ENCODE peak calls at places on chromosomes 4 and X, in ten cellular contexts. V is cardiac muscle cell, P is RPMI8226, G is NCI-H2029 treated with DMSO at 0.1 percent for 48 hours, F is glomerular endothelial cell, Y is endothelial cell, A is body of pancreas, L is NCI-H1694 treated with DMSO at 0.1 percent for 48 hours, H is psoas muscle, I is kidney glomerular epithelial cell. J is an unnamed sample.

GRCh38 chr4:150149381-150149780 is 71.1 kb downstream of the DCLK2 start:
- DNase-seq in V (peak), P (no peak), G (no peak), F (no peak), Y (no peak), A (no peak), L (no peak), H (no peak), I (no peak), J (no peak)

GRCh38 chr4:48725414-48725813 is 54.7 kb downstream of the FRYL start:
- DNase-seq in V (no peak), P (no peak), G (no peak), F (no peak), Y (no peak), A (no peak), L (no peak), H (no peak), I (no peak), J (no peak)

GRCh38 chr4:6944311-6945051 is 34.9 kb downstream of the TBC1D14 start:
- DNase-seq in V (peak), P (no peak), G (no peak), F (no peak), Y (no peak), A (no peak), L (no peak), H (no peak), I (peak), J (no peak)

GRCh38 chrX:47574609-47575325 is 7.5 kb upstream of the TIMP1 start:
- DNase-seq in V (no peak), P (no peak), G (no peak), F (no peak), Y (no peak), A (no peak), L (no peak), H (no peak), I (no peak), J (no peak)

GRCh38 chrX:124238268-124238667 is 94.2 kb upstream of the TEX13D start:
- DNase-seq in V (no peak), P (no peak), G (no peak), F (no peak), Y (no peak), A (no peak), L (no peak), H (no peak), I (no peak), J (no peak)

GRCh38 chrX:129637217-129638109 is 17.3 kb downstream of the APLN start:
- DNase-seq in V (peak), P (peak), G (peak), F (no peak), Y (peak), A (peak), L (peak), H (peak), I (no peak), J (peak)

GRCh38 chr4:1249731-1250526 is 999 bp upstream of the CTBP1 start:
- DNase-seq in V (peak), P (peak), G (no peak), F (no peak), Y (no peak), A (peak), L (no peak), H (peak), I (no peak), J (peak)

GRCh38 chr4:8278421-8279287 is 9.1 kb downstream of the HTRA3 start:
- DNase-seq in V (peak), P (no peak), G (no peak), F (no peak), Y (no peak), A (no peak), L (peak), H (peak), I (peak), J (peak)

GRCh38 chr4:168569066-168569908 is 72.4 kb downstream of the PALLD start:
- DNase-seq in V (peak), P (no peak), G (peak), F (no peak), Y (peak), A (peak), L (no peak), H (no peak), I (peak), J (no peak)

GRCh38 chr4:97910005-97910404 is 233.3 kb downstream of the STPG2 start:
- DNase-seq in V (no peak), P (no peak), G (no peak), F (no peak), Y (no peak), A (no peak), L (no peak), H (no peak), I (peak), J (no peak)

GRCh38 chr4:79576480-79576803 is 168.4 kb upstream of the GK2 start:
- DNase-seq in V (peak), P (peak), G (no peak), F (peak), Y (peak), A (no peak), L (no peak), H (no peak), I (peak), J (no peak)

GRCh38 chr4:1463088-1463926 is 57.1 kb upstream of the NKX1-1 start:
- DNase-seq in V (peak), P (peak), G (no peak), F (no peak), Y (no peak), A (no peak), L (no peak), H (no peak), I (no peak), J (peak)

GRCh38 chr4:5524900-5525299 is 183.5 kb downstream of the EVC2 start:
- DNase-seq in V (peak), P (peak), G (peak), F (no peak), Y (no peak), A (peak), L (no peak), H (no peak), I (peak), J (no peak)

GRCh38 chrX:54950730-54951375 is 30.2 kb downstream of the TRO start:
- DNase-seq in V (no peak), P (no peak), G (peak), F (no peak), Y (no peak), A (peak), L (no peak), H (no peak), I (no peak), J (no peak)

GRCh38 chrX:39195156-39195555 is 393.9 kb downstream of the MID1IP1 start:
- DNase-seq in V (no peak), P (peak), G (no peak), F (no peak), Y (no peak), A (peak), L (no peak), H (no peak), I (no peak), J (no peak)

GRCh38 chrX:23699636-23700194 is 32.4 kb downstream of the PRDX4 start:
- DNase-seq in V (peak), P (no peak), G (no peak), F (no peak), Y (peak), A (no peak), L (no peak), H (no peak), I (no peak), J (no peak)

GRCh38 chrX:118216086-118216485 is 99.5 kb upstream of the KLHL13 start:
- DNase-seq in V (no peak), P (no peak), G (no peak), F (no peak), Y (no peak), A (no peak), L (no peak), H (no peak), I (peak), J (no peak)

GRCh38 chr4:86974481-86975050 is 39.8 kb downstream of the AFF1 start:
- DNase-seq in V (peak), P (no peak), G (no peak), F (no peak), Y (no peak), A (no peak), L (no peak), H (no peak), I (no peak), J (no peak)

GRCh38 chr4:121977251-121978168 is 25.6 kb upstream of the TRPC3 start:
- DNase-seq in V (peak), P (peak), G (no peak), F (no peak), Y (no peak), A (no peak), L (no peak), H (no peak), I (no peak), J (no peak)

GRCh38 chr4:1577818-1578217 is 106.3 kb downstream of the FAM53A start:
- DNase-seq in V (no peak), P (no peak), G (no peak), F (no peak), Y (no peak), A (no peak), L (no peak), H (peak), I (no peak), J (peak)

J was measured in aorta.